ENCODE peak calls at places on chromosome 16, in eight cellular contexts. G is GM04504, Y is AG09309, E is EL, J is progenitor cell of endocrine pancreas, L is HEK293T, K is cardiac fibroblast, F is HS-5. B is an unnamed sample.

GRCh38 chr16:17446661-17447060 is 24.1 kb downstream of the XYLT1 start:
- DNase-seq in E (no peak), J (no peak), K (no peak), Y (no peak), L (no peak), G (no peak), F (no peak), B (no peak)

GRCh38 chr16:22232277-22233049 is 26.4 kb downstream of the EEF2K start:
- DNase-seq in Y (no peak), F (no peak), L (peak; percentile 52), E (peak; percentile 25), J (no peak), K (no peak), G (no peak), B (no peak)

GRCh38 chr16:51490866-51491265 is 339.8 kb upstream of the SALL1 start:
- DNase-seq in F (no peak), G (no peak), L (no peak), J (no peak), Y (no peak), K (no peak), E (no peak), B (no peak)

GRCh38 chr16:24681793-24682192 is 47.7 kb upstream of the TNRC6A start:
- DNase-seq in E (no peak), Y (no peak), F (no peak), G (no peak), K (peak; percentile 54), L (no peak), J (no peak), B (no peak)

GRCh38 chr16:64687089-64687488 is 434.8 kb downstream of the CDH11 start:
- DNase-seq in L (no peak), E (no peak), J (no peak), G (no peak), Y (no peak), F (no peak), K (no peak), B (no peak)

GRCh38 chr16:71781741-71782140 is 26.9 kb downstream of the AP1G1 start:
- DNase-seq in K (no peak), L (no peak), J (no peak), Y (no peak), G (no peak), E (peak; percentile 42), F (no peak), B (no peak)

GRCh38 chr16:87490091-87490798 is 2.6 kb downstream of the ZCCHC14 start:
- DNase-seq in F (no peak), G (no peak), K (no peak), E (peak; percentile 25), J (no peak), L (no peak), Y (no peak), B (no peak)

GRCh38 chr16:46650224-46650623 is 29.0 kb upstream of the SHCBP1 start:
- DNase-seq in K (peak; percentile 48), E (peak; percentile 33), G (no peak), Y (no peak), L (no peak), J (no peak), F (peak; percentile 45), B (peak; percentile 64)

GRCh38 chr16:70582280-70582978 is 58.8 kb downstream of the SF3B3 start:
- DNase-seq in E (no peak), F (no peak), G (no peak), L (no peak), Y (no peak), K (peak; percentile 22), J (no peak), B (peak; percentile 29)

GRCh38 chr16:67910162-67910561 is 17.1 kb downstream of the PSKH1 start:
- DNase-seq in K (peak; percentile 72), E (peak; percentile 40), F (no peak), L (no peak), G (peak; percentile 59), J (no peak), Y (peak; percentile 31), B (no peak)

GRCh38 chr16:84058211-84058610 is 15.6 kb upstream of the SLC38A8 start:
- DNase-seq in Y (no peak), E (no peak), K (no peak), J (no peak), F (no peak), L (no peak), G (no peak), B (no peak)

GRCh38 chr16:22971346-22971924 is 157.5 kb downstream of the HS3ST2 start:
- DNase-seq in J (no peak), L (no peak), E (no peak), Y (no peak), G (no peak), K (no peak), F (no peak), B (no peak)

GRCh38 chr16:85861095-85861825 is 37.7 kb upstream of the IRF8 start:
- DNase-seq in G (no peak), E (no peak), Y (no peak), F (no peak), K (no peak), L (no peak), J (no peak), B (no peak)

GRCh38 chr16:67525176-67525860 is 3.3 kb upstream of the RIPOR1 start:
- DNase-seq in E (peak; percentile 69), J (no peak), F (no peak), Y (no peak), L (no peak), G (no peak), K (no peak), B (peak; percentile 56)

GRCh38 chr16:57113042-57113453 is 20.7 kb downstream of the CPNE2 start:
- DNase-seq in Y (no peak), L (no peak), F (no peak), G (no peak), K (peak; percentile 46), E (peak; percentile 37), J (no peak), B (peak; percentile 48)

B was measured in AG08396.